ENCODE peak calls at places on chromosomes 1 and 21, in seven cellular contexts. One of them, this sample, is unnamed.

GRCh38 chr1:100629391-100629790 is 90.2 kb upstream of the VCAM1 start:
- DNase-seq in AG04450: no peak
- DNase-seq in amygdala: no peak
- DNase-seq in activated CD4-positive, alpha-beta T cell treated with anti-CD3 and anti-CD28 coated beads, Interleukin-2, amount 50 U/mL, for 4 hours: no peak
- DNase-seq in NCI-H2029: no peak
- DNase-seq in upper lobe of right lung: no peak
- DNase-seq in esophagus muscularis mucosa: no peak
- DNase-seq in this sample: no peak

GRCh38 chr1:203839081-203839480 is 22.3 kb upstream of the SNRPE start:
- DNase-seq in NCI-H2029: no peak
- DNase-seq in amygdala: no peak
- DNase-seq in activated CD4-positive, alpha-beta T cell treated with anti-CD3 and anti-CD28 coated beads, Interleukin-2, amount 50 U/mL, for 4 hours: no peak
- DNase-seq in esophagus muscularis mucosa: no peak
- DNase-seq in upper lobe of right lung: no peak
- DNase-seq in AG04450: peak
- DNase-seq in this sample: no peak

GRCh38 chr1:54581621-54582035 is 33.6 kb downstream of the ACOT11 start:
- DNase-seq in activated CD4-positive, alpha-beta T cell treated with anti-CD3 and anti-CD28 coated beads, Interleukin-2, amount 50 U/mL, for 4 hours: no peak
- DNase-seq in AG04450: peak
- DNase-seq in upper lobe of right lung: peak
- DNase-seq in amygdala: peak
- DNase-seq in esophagus muscularis mucosa: peak
- DNase-seq in NCI-H2029: peak
- DNase-seq in this sample: peak

GRCh38 chr1:229363723-229364122 is 20.9 kb upstream of the CCSAP start:
- DNase-seq in esophagus muscularis mucosa: no peak
- DNase-seq in activated CD4-positive, alpha-beta T cell treated with anti-CD3 and anti-CD28 coated beads, Interleukin-2, amount 50 U/mL, for 4 hours: no peak
- DNase-seq in NCI-H2029: no peak
- DNase-seq in AG04450: no peak
- DNase-seq in amygdala: no peak
- DNase-seq in upper lobe of right lung: no peak
- DNase-seq in this sample: no peak

GRCh38 chr1:107662976-107663375 is 302.0 kb downstream of the VAV3 start:
- DNase-seq in amygdala: no peak
- DNase-seq in esophagus muscularis mucosa: no peak
- DNase-seq in activated CD4-positive, alpha-beta T cell treated with anti-CD3 and anti-CD28 coated beads, Interleukin-2, amount 50 U/mL, for 4 hours: no peak
- DNase-seq in AG04450: no peak
- DNase-seq in upper lobe of right lung: no peak
- DNase-seq in NCI-H2029: no peak
- DNase-seq in this sample: no peak

GRCh38 chr1:54567961-54568360 is 19.9 kb downstream of the ACOT11 start:
- DNase-seq in AG04450: no peak
- DNase-seq in esophagus muscularis mucosa: no peak
- DNase-seq in upper lobe of right lung: no peak
- DNase-seq in amygdala: no peak
- DNase-seq in NCI-H2029: no peak
- DNase-seq in activated CD4-positive, alpha-beta T cell treated with anti-CD3 and anti-CD28 coated beads, Interleukin-2, amount 50 U/mL, for 4 hours: no peak
- DNase-seq in this sample: peak

GRCh38 chr1:23525558-23526174 is 5.4 kb downstream of the E2F2 start:
- DNase-seq in activated CD4-positive, alpha-beta T cell treated with anti-CD3 and anti-CD28 coated beads, Interleukin-2, amount 50 U/mL, for 4 hours: no peak
- DNase-seq in upper lobe of right lung: no peak
- DNase-seq in esophagus muscularis mucosa: no peak
- DNase-seq in NCI-H2029: peak
- DNase-seq in amygdala: no peak
- DNase-seq in AG04450: no peak
- DNase-seq in this sample: no peak

GRCh38 chr21:37257967-37258877 is 8.9 kb downstream of the VPS26C start:
- DNase-seq in AG04450: no peak
- DNase-seq in esophagus muscularis mucosa: peak
- DNase-seq in activated CD4-positive, alpha-beta T cell treated with anti-CD3 and anti-CD28 coated beads, Interleukin-2, amount 50 U/mL, for 4 hours: peak
- DNase-seq in NCI-H2029: peak
- DNase-seq in amygdala: peak
- DNase-seq in upper lobe of right lung: peak
- DNase-seq in this sample: peak

GRCh38 chr1:31642366-31642765 is 2.3 kb downstream of the PEF1 start:
- DNase-seq in amygdala: no peak
- DNase-seq in esophagus muscularis mucosa: no peak
- DNase-seq in NCI-H2029: no peak
- DNase-seq in activated CD4-positive, alpha-beta T cell treated with anti-CD3 and anti-CD28 coated beads, Interleukin-2, amount 50 U/mL, for 4 hours: no peak
- DNase-seq in upper lobe of right lung: no peak
- DNase-seq in AG04450: no peak
- DNase-seq in this sample: no peak

GRCh38 chr21:43331962-43332458 is 94.9 kb downstream of the SIK1 start:
- DNase-seq in AG04450: peak
- DNase-seq in activated CD4-positive, alpha-beta T cell treated with anti-CD3 and anti-CD28 coated beads, Interleukin-2, amount 50 U/mL, for 4 hours: no peak
- DNase-seq in upper lobe of right lung: no peak
- DNase-seq in NCI-H2029: peak
- DNase-seq in esophagus muscularis mucosa: no peak
- DNase-seq in amygdala: peak
- DNase-seq in this sample: peak

GRCh38 chr21:44423941-44424607 is 31.2 kb upstream of the LRRC3 start:
- DNase-seq in activated CD4-positive, alpha-beta T cell treated with anti-CD3 and anti-CD28 coated beads, Interleukin-2, amount 50 U/mL, for 4 hours: no peak
- DNase-seq in esophagus muscularis mucosa: no peak
- DNase-seq in upper lobe of right lung: peak
- DNase-seq in AG04450: no peak
- DNase-seq in amygdala: no peak
- DNase-seq in NCI-H2029: no peak
- DNase-seq in this sample: no peak

GRCh38 chr1:10001016-10001665 is 4.1 kb downstream of the RBP7 start:
- DNase-seq in AG04450: no peak
- DNase-seq in activated CD4-positive, alpha-beta T cell treated with anti-CD3 and anti-CD28 coated beads, Interleukin-2, amount 50 U/mL, for 4 hours: no peak
- DNase-seq in esophagus muscularis mucosa: no peak
- DNase-seq in upper lobe of right lung: no peak
- DNase-seq in amygdala: peak
- DNase-seq in NCI-H2029: no peak
- DNase-seq in this sample: peak

GRCh38 chr21:39611547-39612190 is 1.1 kb upstream of the B3GALT5 start:
- DNase-seq in NCI-H2029: no peak
- DNase-seq in upper lobe of right lung: no peak
- DNase-seq in esophagus muscularis mucosa: peak
- DNase-seq in AG04450: no peak
- DNase-seq in activated CD4-positive, alpha-beta T cell treated with anti-CD3 and anti-CD28 coated beads, Interleukin-2, amount 50 U/mL, for 4 hours: no peak
- DNase-seq in amygdala: no peak
- DNase-seq in this sample: no peak

GRCh38 chr1:235078480-235078803 is 50.2 kb downstream of the TOMM20 start:
- DNase-seq in amygdala: no peak
- DNase-seq in esophagus muscularis mucosa: no peak
- DNase-seq in upper lobe of right lung: no peak
- DNase-seq in NCI-H2029: no peak
- DNase-seq in AG04450: no peak
- DNase-seq in activated CD4-positive, alpha-beta T cell treated with anti-CD3 and anti-CD28 coated beads, Interleukin-2, amount 50 U/mL, for 4 hours: no peak
- DNase-seq in this sample: no peak

GRCh38 chr1:67118191-67118590 is 16.6 kb downstream of the C1orf141 start:
- DNase-seq in AG04450: no peak
- DNase-seq in NCI-H2029: no peak
- DNase-seq in esophagus muscularis mucosa: no peak
- DNase-seq in amygdala: no peak
- DNase-seq in upper lobe of right lung: no peak
- DNase-seq in activated CD4-positive, alpha-beta T cell treated with anti-CD3 and anti-CD28 coated beads, Interleukin-2, amount 50 U/mL, for 4 hours: no peak
- DNase-seq in this sample: no peak

GRCh38 chr1:31703431-31704260 is at the start of gene COL16A1:
- DNase-seq in AG04450: no peak
- DNase-seq in amygdala: peak
- DNase-seq in activated CD4-positive, alpha-beta T cell treated with anti-CD3 and anti-CD28 coated beads, Interleukin-2, amount 50 U/mL, for 4 hours: no peak
- DNase-seq in NCI-H2029: no peak
- DNase-seq in esophagus muscularis mucosa: no peak
- DNase-seq in upper lobe of right lung: peak
- DNase-seq in this sample: peak

GRCh38 chr1:157992031-157992568 is 1.3 kb upstream of the KIRREL1 start:
- DNase-seq in AG04450: no peak
- DNase-seq in esophagus muscularis mucosa: no peak
- DNase-seq in amygdala: peak
- DNase-seq in NCI-H2029: peak
- DNase-seq in activated CD4-positive, alpha-beta T cell treated with anti-CD3 and anti-CD28 coated beads, Interleukin-2, amount 50 U/mL, for 4 hours: peak
- DNase-seq in upper lobe of right lung: peak
- DNase-seq in this sample: peak

GRCh38 chr21:17114019-17114418 is 398.8 kb upstream of the CXADR start:
- DNase-seq in NCI-H2029: no peak
- DNase-seq in activated CD4-positive, alpha-beta T cell treated with anti-CD3 and anti-CD28 coated beads, Interleukin-2, amount 50 U/mL, for 4 hours: no peak
- DNase-seq in esophagus muscularis mucosa: no peak
- DNase-seq in amygdala: no peak
- DNase-seq in upper lobe of right lung: no peak
- DNase-seq in AG04450: no peak
- DNase-seq in this sample: no peak

GRCh38 chr1:203046984-203047630 is 20.8 kb downstream of the PPFIA4 start:
- DNase-seq in amygdala: no peak
- DNase-seq in activated CD4-positive, alpha-beta T cell treated with anti-CD3 and anti-CD28 coated beads, Interleukin-2, amount 50 U/mL, for 4 hours: no peak
- DNase-seq in upper lobe of right lung: no peak
- DNase-seq in esophagus muscularis mucosa: no peak
- DNase-seq in AG04450: peak
- DNase-seq in NCI-H2029: no peak
- DNase-seq in this sample: no peak

GRCh38 chr1:185676969-185677368 is 57.2 kb upstream of the HMCN1 start:
- DNase-seq in esophagus muscularis mucosa: no peak
- DNase-seq in amygdala: no peak
- DNase-seq in activated CD4-positive, alpha-beta T cell treated with anti-CD3 and anti-CD28 coated beads, Interleukin-2, amount 50 U/mL, for 4 hours: no peak
- DNase-seq in NCI-H2029: no peak
- DNase-seq in upper lobe of right lung: no peak
- DNase-seq in AG04450: no peak
- DNase-seq in this sample: no peak

GRCh38 chr1:243562473-243562872 is 287.6 kb downstream of the AKT3 start:
- DNase-seq in NCI-H2029: no peak
- DNase-seq in amygdala: no peak
- DNase-seq in esophagus muscularis mucosa: no peak
- DNase-seq in activated CD4-positive, alpha-beta T cell treated with anti-CD3 and anti-CD28 coated beads, Interleukin-2, amount 50 U/mL, for 4 hours: no peak
- DNase-seq in AG04450: no peak
- DNase-seq in upper lobe of right lung: no peak
- DNase-seq in this sample: peak

GRCh38 chr1:229186373-229187056 is 84.4 kb upstream of the RAB4A start:
- DNase-seq in AG04450: no peak
- DNase-seq in activated CD4-positive, alpha-beta T cell treated with anti-CD3 and anti-CD28 coated beads, Interleukin-2, amount 50 U/mL, for 4 hours: no peak
- DNase-seq in upper lobe of right lung: no peak
- DNase-seq in esophagus muscularis mucosa: no peak
- DNase-seq in NCI-H2029: no peak
- DNase-seq in amygdala: no peak
- DNase-seq in this sample: no peak

GRCh38 chr1:7398982-7399381 is 372.1 kb upstream of the VAMP3 start:
- DNase-seq in upper lobe of right lung: no peak
- DNase-seq in activated CD4-positive, alpha-beta T cell treated with anti-CD3 and anti-CD28 coated beads, Interleukin-2, amount 50 U/mL, for 4 hours: no peak
- DNase-seq in NCI-H2029: no peak
- DNase-seq in esophagus muscularis mucosa: no peak
- DNase-seq in AG04450: no peak
- DNase-seq in amygdala: no peak
- DNase-seq in this sample: no peak

GRCh38 chr21:29196664-29197052 is 66.2 kb downstream of the MAP3K7CL start:
- DNase-seq in amygdala: no peak
- DNase-seq in upper lobe of right lung: no peak
- DNase-seq in activated CD4-positive, alpha-beta T cell treated with anti-CD3 and anti-CD28 coated beads, Interleukin-2, amount 50 U/mL, for 4 hours: no peak
- DNase-seq in esophagus muscularis mucosa: no peak
- DNase-seq in AG04450: no peak
- DNase-seq in NCI-H2029: no peak
- DNase-seq in this sample: no peak

GRCh38 chr1:207004931-207005830 is 27.4 kb downstream of the C1orf116 start:
- DNase-seq in upper lobe of right lung: no peak
- DNase-seq in NCI-H2029: peak
- DNase-seq in esophagus muscularis mucosa: no peak
- DNase-seq in activated CD4-positive, alpha-beta T cell treated with anti-CD3 and anti-CD28 coated beads, Interleukin-2, amount 50 U/mL, for 4 hours: peak
- DNase-seq in AG04450: peak
- DNase-seq in amygdala: peak
- DNase-seq in this sample: peak